ENCODE peak calls at places on chromosome 4, in five cellular contexts. A, K, Z, C and B are unnamed samples.

GRCh38 chr4:150818661-150819060 is 196.4 kb downstream of the LRBA start:
- DNase-seq in A (no peak), K (no peak), Z (no peak), C (no peak), B (no peak)

GRCh38 chr4:107863850-107864371 is 39.2 kb downstream of the SGMS2 start:
- DNase-seq in A (no peak), K (no peak), Z (no peak), C (no peak), B (no peak)

GRCh38 chr4:170025523-170026252 is 507 bp downstream of the MFAP3L start:
- DNase-seq in A (peak; percentile 54), K (peak; percentile 60), Z (peak; percentile 75), C (no peak), B (no peak)

GRCh38 chr4:1511441-1512041 is 105.3 kb upstream of the NKX1-1 start:
- DNase-seq in A (peak; percentile 46), K (peak; percentile 46), Z (peak; percentile 59), C (no peak), B (no peak)

GRCh38 chr4:119659576-119659975 is 31.0 kb upstream of the PDE5A start:
- DNase-seq in A (no peak), K (no peak), Z (no peak), C (no peak), B (no peak)

GRCh38 chr4:103091601-103092223 is 7.9 kb downstream of the BDH2 start:
- DNase-seq in A (no peak), K (peak; percentile 49), Z (no peak), C (no peak), B (no peak)

GRCh38 chr4:139324620-139325019 is 22.3 kb upstream of the NDUFC1 start:
- DNase-seq in A (no peak), K (no peak), Z (no peak), C (no peak), B (no peak)

GRCh38 chr4:139692300-139693012 is 26.8 kb downstream of the MGST2 start:
- DNase-seq in A (no peak), K (peak; percentile 58), Z (no peak), C (no peak), B (no peak)

GRCh38 chr4:73447701-73448100 is 11.7 kb downstream of the AFP start:
- DNase-seq in A (no peak), K (no peak), Z (no peak), C (no peak), B (no peak)

GRCh38 chr4:142238589-142238988 is 602.2 kb downstream of the IL15 start:
- DNase-seq in A (no peak), K (no peak), Z (no peak), C (no peak), B (peak; percentile 28)

GRCh38 chr4:87382931-87383330 is 8.1 kb downstream of the HSD17B11 start:
- DNase-seq in A (no peak), K (no peak), Z (no peak), C (no peak), B (no peak)

GRCh38 chr4:103567591-103567990 is 152.2 kb downstream of the TACR3 start:
- DNase-seq in A (no peak), K (peak; percentile 93), Z (no peak), C (no peak), B (no peak)

GRCh38 chr4:138175337-138175794 is 66.8 kb downstream of the SLC7A11 start:
- DNase-seq in A (no peak), K (no peak), Z (no peak), C (no peak), B (no peak)

GRCh38 chr4:2093265-2093664 is 34.1 kb downstream of the NAT8L start:
- DNase-seq in A (no peak), K (no peak), Z (no peak), C (no peak), B (no peak)

GRCh38 chr4:3719836-3720235 is 46.3 kb upstream of the ADRA2C start:
- DNase-seq in A (no peak), K (no peak), Z (peak; percentile 60), C (no peak), B (no peak)

GRCh38 chr4:176726803-176727202 is 65.9 kb downstream of the VEGFC start:
- DNase-seq in A (no peak), K (no peak), Z (no peak), C (no peak), B (no peak)

GRCh38 chr4:126603851-126604250 is 1028.9 kb upstream of the INTU start:
- DNase-seq in A (no peak), K (no peak), Z (no peak), C (no peak), B (no peak)

GRCh38 chr4:52903273-52903672 is 41.2 kb downstream of the RASL11B start:
- DNase-seq in A (no peak), K (no peak), Z (no peak), C (no peak), B (no peak)

GRCh38 chr4:6938758-6939201 is 29.2 kb downstream of the TBC1D14 start:
- DNase-seq in A (peak; percentile 73), K (no peak), Z (no peak), C (no peak), B (no peak)

GRCh38 chr4:33060873-33061542 is 2340.8 kb downstream of the PCDH7 start:
- DNase-seq in A (no peak), K (peak; percentile 82), Z (peak; percentile 55), C (no peak), B (no peak)

GRCh38 chr4:138405934-138406567 is 163.9 kb upstream of the SLC7A11 start:
- DNase-seq in A (no peak), K (no peak), Z (no peak), C (no peak), B (peak; percentile 35)

GRCh38 chr4:176611954-176612353 is 180.8 kb downstream of the VEGFC start:
- DNase-seq in A (no peak), K (no peak), Z (no peak), C (no peak), B (no peak)

DNA sequence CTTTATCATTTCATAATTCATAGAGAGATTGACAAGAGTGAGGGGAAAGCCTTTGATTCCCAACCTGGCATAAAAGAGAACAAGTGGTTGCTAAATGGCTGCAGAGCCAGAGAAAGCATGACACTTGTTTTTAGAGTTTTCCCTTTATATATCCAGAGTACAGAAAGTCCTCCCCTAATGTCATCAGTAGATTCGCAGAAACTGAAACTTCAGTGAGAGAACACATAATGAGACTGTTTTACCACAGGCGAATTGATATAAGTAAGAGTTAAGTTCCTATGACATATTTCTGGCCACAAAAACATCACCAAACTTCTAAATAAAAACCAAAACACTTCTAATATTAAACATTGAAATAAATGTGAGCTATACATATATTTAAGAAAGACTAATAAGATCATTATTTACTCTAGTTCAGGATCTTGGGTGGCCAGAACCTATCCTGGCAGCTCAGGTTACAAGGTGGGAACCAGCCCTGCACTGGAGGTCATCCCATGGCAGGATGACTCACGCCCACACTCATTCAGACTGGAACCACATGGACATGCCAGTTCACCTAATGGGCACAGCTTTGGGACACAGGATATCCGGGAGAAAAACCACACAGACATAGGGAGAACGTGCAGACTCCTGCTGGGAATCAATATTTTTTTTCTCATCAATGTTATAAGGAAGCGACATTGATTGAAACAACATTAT is 35.5 kb downstream of the NWD2 start:
- DNase-seq in A (no peak), K (no peak), Z (no peak), C (no peak), B (no peak)
- TF ChIP-seq CTCF in A (no peak), K (no peak), Z (no peak), C (no peak), B (no peak)

GRCh38 chr4:153081693-153082092 is 122.5 kb upstream of the TRIM2 start:
- DNase-seq in A (no peak), K (no peak), Z (no peak), C (peak; percentile 69), B (no peak)

GRCh38 chr4:153081181-153081580 is 123.1 kb upstream of the TRIM2 start:
- DNase-seq in A (no peak), K (no peak), Z (no peak), C (no peak), B (no peak)

GRCh38 chr4:153083447-153083921 is 120.8 kb upstream of the TRIM2 start:
- DNase-seq in A (no peak), K (peak; percentile 84), Z (no peak), C (peak; percentile 84), B (peak; percentile 47)

GRCh38 chr4:153084249-153084648 is 120.0 kb upstream of the TRIM2 start:
- DNase-seq in A (no peak), K (no peak), Z (no peak), C (no peak), B (no peak)

GRCh38 chr4:153082322-153083301 is 121.6 kb upstream of the TRIM2 start:
- DNase-seq in A (no peak), K (no peak), Z (no peak), C (peak; percentile 76), B (no peak)
- H3K4me3 ChIP-seq in A (no peak overlapping the region), K (no peak overlapping the region), Z (no peak overlapping the region), C (no peak overlapping the region), B (no peak overlapping the region)

GRCh38 chr4:55754754-55755350 is 64.7 kb upstream of the EXOC1L start:
- DNase-seq in A (no peak), K (no peak), Z (no peak), C (no peak), B (peak; percentile 25)

GRCh38 chr4:55756208-55756607 is 63.4 kb upstream of the EXOC1L start:
- DNase-seq in A (no peak), K (no peak), Z (no peak), C (no peak), B (no peak)

GRCh38 chr4:55757356-55758024 is 62.1 kb upstream of the EXOC1L start:
- DNase-seq in A (no peak), K (no peak), Z (no peak), C (no peak), B (no peak)

GRCh38 chr4:55758570-55758969 is 61.0 kb upstream of the EXOC1L start:
- DNase-seq in A (no peak), K (no peak), Z (no peak), C (no peak), B (no peak)

DNA sequence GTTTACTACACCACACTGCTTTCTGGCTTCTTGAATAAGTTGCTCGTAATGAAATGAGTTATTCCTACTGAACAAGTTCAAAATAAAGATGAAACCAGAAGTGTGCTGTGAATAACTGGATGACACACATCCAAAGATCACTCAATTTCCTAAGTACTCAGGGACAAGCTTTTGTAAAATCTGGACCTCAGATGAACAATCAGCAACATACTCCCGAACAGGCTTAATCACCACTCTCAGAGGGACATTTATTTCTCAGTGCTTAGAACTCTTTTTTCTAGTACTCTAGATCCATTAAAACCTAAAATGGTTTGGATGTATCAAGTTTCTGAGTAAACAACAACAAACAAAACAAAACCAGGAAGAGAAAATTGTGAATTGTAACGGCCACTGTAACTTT is 61.5 kb upstream of the EXOC1L start:
- DNase-seq in A (no peak), K (no peak), Z (no peak), C (no peak), B (no peak)
- TF ChIP-seq CTCF in A (no peak), K (no peak), Z (no peak), C (no peak), B (no peak)

DNA sequence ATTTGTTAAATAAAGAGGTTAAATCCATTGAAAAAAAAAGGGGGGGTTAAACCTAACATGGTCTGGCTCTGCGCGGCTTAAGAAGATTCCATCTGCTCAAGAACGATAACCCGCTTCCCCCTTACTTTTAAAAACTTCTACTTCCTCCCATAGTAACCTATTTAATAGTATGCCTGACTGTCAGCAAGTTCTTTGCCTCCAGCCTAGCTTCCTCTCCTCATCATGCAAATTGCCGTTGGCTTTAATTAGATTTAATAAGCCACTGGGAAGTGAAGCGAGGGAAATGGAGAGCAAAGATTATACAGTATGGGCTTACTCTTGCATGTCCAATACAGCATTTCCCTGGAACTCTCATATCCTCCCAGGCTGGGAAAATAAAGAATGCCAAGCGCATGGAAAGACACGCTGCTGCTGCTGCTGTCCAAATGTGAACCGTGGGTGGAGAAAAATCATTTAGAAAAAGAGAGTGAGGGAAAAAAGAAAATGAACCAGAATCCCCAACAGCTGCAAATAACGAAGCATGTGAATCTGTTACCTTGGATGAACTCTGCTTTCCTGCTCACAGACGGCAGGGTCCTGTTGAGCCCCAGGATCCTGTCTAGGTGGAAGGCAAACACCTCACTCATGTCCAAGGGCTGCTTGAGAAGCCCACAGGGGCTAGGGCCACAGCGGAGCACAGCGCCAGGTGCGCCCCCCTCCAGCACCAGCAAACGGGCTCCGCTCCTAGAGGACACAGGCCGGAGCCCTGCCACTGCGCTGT is 2.7 kb downstream of the GASK1B start:
- DNase-seq in A (no peak), K (peak; percentile 72), Z (no peak), C (no peak), B (no peak)
- H3K4me3 ChIP-seq in A (peak overlapping the region; percentile 53), K (peak overlapping the region; percentile 21), Z (peak overlapping the region; percentile 41), C (peak overlapping the region; percentile 52), B (peak overlapping the region; percentile 54)